ENCODE peak calls at places on chromosome 17, in ten cellular contexts. One of them, this sample, is unnamed.

GRCh38 chr17:73474370-73474988 is 162.7 kb upstream of the CDC42EP4 start:
- DNase-seq in PC-3: peak; percentile 64
- DNase-seq in neural progenitor cell: no peak
- DNase-seq in right lobe of liver: no peak
- DNase-seq in CD8-positive, alpha-beta memory T cell: no peak
- DNase-seq in OCI-LY7: no peak
- DNase-seq in suprapubic skin: no peak
- DNase-seq in kidney: peak; percentile 84
- DNase-seq in colonic mucosa: peak; percentile 84
- DNase-seq in prostate gland: peak; percentile 9
- DNase-seq in this sample: peak; percentile 25

GRCh38 chr17:3894927-3895343 is 2.1 kb upstream of the CAMKK1 start:
- DNase-seq in PC-3: peak; percentile 59
- DNase-seq in neural progenitor cell: no peak
- DNase-seq in right lobe of liver: no peak
- DNase-seq in CD8-positive, alpha-beta memory T cell: no peak
- DNase-seq in OCI-LY7: no peak
- DNase-seq in suprapubic skin: no peak
- DNase-seq in kidney: peak; percentile 74
- DNase-seq in colonic mucosa: peak; percentile 79
- DNase-seq in prostate gland: peak; percentile 55
- DNase-seq in this sample: peak; percentile 47

GRCh38 chr17:14061666-14062560 is 7.4 kb upstream of the COX10 start:
- DNase-seq in PC-3: peak; percentile 93
- DNase-seq in neural progenitor cell: no peak
- DNase-seq in right lobe of liver: no peak
- DNase-seq in CD8-positive, alpha-beta memory T cell: no peak
- DNase-seq in OCI-LY7: no peak
- DNase-seq in suprapubic skin: no peak
- DNase-seq in kidney: no peak
- DNase-seq in colonic mucosa: no peak
- DNase-seq in prostate gland: peak; percentile 23
- DNase-seq in this sample: no peak

GRCh38 chr17:47882247-47882646 is 13.8 kb upstream of the SP2 start:
- DNase-seq in PC-3: peak; percentile 16
- DNase-seq in neural progenitor cell: no peak
- DNase-seq in right lobe of liver: no peak
- DNase-seq in CD8-positive, alpha-beta memory T cell: no peak
- DNase-seq in OCI-LY7: no peak
- DNase-seq in suprapubic skin: no peak
- DNase-seq in kidney: no peak
- DNase-seq in colonic mucosa: peak; percentile 72
- DNase-seq in prostate gland: peak; percentile 54
- DNase-seq in this sample: no peak

GRCh38 chr17:61647044-61647443 is 56.0 kb upstream of the NACA2 start:
- DNase-seq in PC-3: peak; percentile 86
- DNase-seq in neural progenitor cell: no peak
- DNase-seq in right lobe of liver: no peak
- DNase-seq in CD8-positive, alpha-beta memory T cell: no peak
- DNase-seq in OCI-LY7: no peak
- DNase-seq in suprapubic skin: no peak
- DNase-seq in kidney: no peak
- DNase-seq in colonic mucosa: no peak
- DNase-seq in prostate gland: no peak
- DNase-seq in this sample: no peak

GRCh38 chr17:75918112-75918445 is 13.4 kb upstream of the MRPL38 start:
- DNase-seq in PC-3: no peak
- DNase-seq in neural progenitor cell: no peak
- DNase-seq in right lobe of liver: no peak
- DNase-seq in CD8-positive, alpha-beta memory T cell: no peak
- DNase-seq in OCI-LY7: no peak
- DNase-seq in suprapubic skin: no peak
- DNase-seq in kidney: no peak
- DNase-seq in colonic mucosa: no peak
- DNase-seq in prostate gland: no peak
- DNase-seq in this sample: no peak

GRCh38 chr17:72477529-72477928 is 356.7 kb downstream of the SOX9 start:
- DNase-seq in PC-3: peak; percentile 61
- DNase-seq in neural progenitor cell: no peak
- DNase-seq in right lobe of liver: no peak
- DNase-seq in CD8-positive, alpha-beta memory T cell: no peak
- DNase-seq in OCI-LY7: no peak
- DNase-seq in suprapubic skin: no peak
- DNase-seq in kidney: no peak
- DNase-seq in colonic mucosa: peak; percentile 78
- DNase-seq in prostate gland: peak; percentile 63
- DNase-seq in this sample: no peak

GRCh38 chr17:48213797-48214196 is 106.2 kb downstream of the SNX11 start:
- DNase-seq in PC-3: no peak
- DNase-seq in neural progenitor cell: no peak
- DNase-seq in right lobe of liver: no peak
- DNase-seq in CD8-positive, alpha-beta memory T cell: no peak
- DNase-seq in OCI-LY7: no peak
- DNase-seq in suprapubic skin: no peak
- DNase-seq in kidney: no peak
- DNase-seq in colonic mucosa: no peak
- DNase-seq in prostate gland: peak; percentile 22
- DNase-seq in this sample: no peak

GRCh38 chr17:65463242-65463641 is 98.2 kb downstream of the AXIN2 start:
- DNase-seq in PC-3: no peak
- DNase-seq in neural progenitor cell: no peak
- DNase-seq in right lobe of liver: no peak
- DNase-seq in CD8-positive, alpha-beta memory T cell: no peak
- DNase-seq in OCI-LY7: no peak
- DNase-seq in suprapubic skin: no peak
- DNase-seq in kidney: peak; percentile 78
- DNase-seq in colonic mucosa: no peak
- DNase-seq in prostate gland: peak; percentile 13
- DNase-seq in this sample: peak; percentile 58

GRCh38 chr17:73753751-73754496 is 109.7 kb upstream of the SDK2 start:
- DNase-seq in PC-3: no peak
- DNase-seq in neural progenitor cell: no peak
- DNase-seq in right lobe of liver: no peak
- DNase-seq in CD8-positive, alpha-beta memory T cell: no peak
- DNase-seq in OCI-LY7: no peak
- DNase-seq in suprapubic skin: no peak
- DNase-seq in kidney: peak; percentile 58
- DNase-seq in colonic mucosa: no peak
- DNase-seq in prostate gland: no peak
- DNase-seq in this sample: no peak

GRCh38 chr17:27290916-27291598 is 2.9 kb upstream of the WSB1 start:
- DNase-seq in PC-3: peak; percentile 9
- DNase-seq in neural progenitor cell: no peak
- DNase-seq in right lobe of liver: no peak
- DNase-seq in CD8-positive, alpha-beta memory T cell: no peak
- DNase-seq in OCI-LY7: no peak
- DNase-seq in suprapubic skin: no peak
- DNase-seq in kidney: no peak
- DNase-seq in colonic mucosa: no peak
- DNase-seq in prostate gland: peak; percentile 34
- DNase-seq in this sample: no peak

GRCh38 chr17:9432121-9432866 is 143.3 kb downstream of the STX8 start:
- DNase-seq in PC-3: no peak
- DNase-seq in neural progenitor cell: no peak
- DNase-seq in right lobe of liver: no peak
- DNase-seq in CD8-positive, alpha-beta memory T cell: no peak
- DNase-seq in OCI-LY7: no peak
- DNase-seq in suprapubic skin: no peak
- DNase-seq in kidney: no peak
- DNase-seq in colonic mucosa: no peak
- DNase-seq in prostate gland: peak; percentile 36
- DNase-seq in this sample: no peak

GRCh38 chr17:77741109-77741508 is 217.4 kb upstream of the TNRC6C start:
- DNase-seq in PC-3: peak; percentile 42
- DNase-seq in neural progenitor cell: no peak
- DNase-seq in right lobe of liver: peak; percentile 18
- DNase-seq in CD8-positive, alpha-beta memory T cell: peak; percentile 23
- DNase-seq in OCI-LY7: peak; percentile 37
- DNase-seq in suprapubic skin: peak; percentile 28
- DNase-seq in kidney: no peak
- DNase-seq in colonic mucosa: peak; percentile 33
- DNase-seq in prostate gland: no peak
- DNase-seq in this sample: no peak

GRCh38 chr17:29918016-29918415 is 12.0 kb downstream of the SSH2 start:
- DNase-seq in PC-3: no peak
- DNase-seq in neural progenitor cell: no peak
- DNase-seq in right lobe of liver: no peak
- DNase-seq in CD8-positive, alpha-beta memory T cell: no peak
- DNase-seq in OCI-LY7: no peak
- DNase-seq in suprapubic skin: no peak
- DNase-seq in kidney: no peak
- DNase-seq in colonic mucosa: no peak
- DNase-seq in prostate gland: no peak
- DNase-seq in this sample: no peak

GRCh38 chr17:76179496-76180467 is 38.7 kb upstream of the FOXJ1 start:
- DNase-seq in PC-3: peak; percentile 47
- DNase-seq in neural progenitor cell: no peak
- DNase-seq in right lobe of liver: no peak
- DNase-seq in CD8-positive, alpha-beta memory T cell: no peak
- DNase-seq in OCI-LY7: peak; percentile 89
- DNase-seq in suprapubic skin: no peak
- DNase-seq in kidney: no peak
- DNase-seq in colonic mucosa: no peak
- DNase-seq in prostate gland: no peak
- DNase-seq in this sample: no peak

GRCh38 chr17:28330671-28331070 is 4.6 kb downstream of the IFT20 start:
- DNase-seq in PC-3: no peak
- DNase-seq in neural progenitor cell: no peak
- DNase-seq in right lobe of liver: peak; percentile 34
- DNase-seq in CD8-positive, alpha-beta memory T cell: no peak
- DNase-seq in OCI-LY7: no peak
- DNase-seq in suprapubic skin: no peak
- DNase-seq in kidney: no peak
- DNase-seq in colonic mucosa: no peak
- DNase-seq in prostate gland: no peak
- DNase-seq in this sample: no peak
- H3K4me1 ChIP-seq in PC-3: peaks cover 32% of the 10 kb centered on the region
- H3K4me1 ChIP-seq in neural progenitor cell: no peaks in the 10 kb centered on the region
- H3K4me1 ChIP-seq in right lobe of liver: peaks cover 5% of the 10 kb centered on the region
- H3K4me1 ChIP-seq in CD8-positive, alpha-beta memory T cell: peaks cover 12% of the 10 kb centered on the region
- H3K4me1 ChIP-seq in OCI-LY7: peaks cover 8% of the 10 kb centered on the region
- H3K4me1 ChIP-seq in suprapubic skin: peaks cover 24% of the 10 kb centered on the region
- H3K4me1 ChIP-seq in kidney: peaks cover 7% of the 10 kb centered on the region
- H3K4me1 ChIP-seq in colonic mucosa: peaks cover 4% of the 10 kb centered on the region
- H3K4me1 ChIP-seq in prostate gland: peaks cover 12% of the 10 kb centered on the region
- H3K4me1 ChIP-seq in this sample: no peaks in the 10 kb centered on the region

DNA sequence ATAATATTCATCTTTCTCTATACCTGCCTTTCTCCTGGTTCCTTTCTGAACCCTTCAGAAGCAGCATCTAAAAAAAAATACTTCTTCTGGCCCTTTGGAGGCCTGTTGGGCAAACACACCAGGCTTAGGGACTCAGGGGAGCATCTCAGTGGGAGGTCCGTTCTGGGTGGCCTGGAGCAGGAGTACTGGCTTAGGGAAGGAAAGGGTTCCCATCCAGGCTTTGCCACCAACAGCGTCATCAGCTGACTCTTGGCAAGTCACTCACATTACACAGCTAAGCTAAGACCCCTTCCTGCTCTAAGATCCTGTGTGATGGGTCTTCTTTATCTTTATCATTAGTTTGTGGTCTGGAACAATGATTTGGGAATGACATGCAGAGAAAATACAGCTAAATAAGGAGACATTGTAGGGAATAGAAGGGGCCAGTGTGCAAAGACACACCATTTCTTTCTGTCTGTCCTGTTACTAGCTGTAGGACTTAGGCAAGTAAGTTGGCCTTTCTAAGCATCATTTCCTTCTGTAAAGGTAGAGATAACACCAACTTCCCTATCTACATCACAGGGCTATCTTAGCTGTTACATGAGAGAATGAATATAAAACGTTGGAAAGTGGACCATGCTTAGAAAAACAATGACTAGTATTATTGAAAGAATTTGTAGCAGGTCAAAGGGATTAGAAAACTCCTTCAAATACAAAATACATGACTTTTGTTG is 9.9 kb downstream of the PCTP start:
- DNase-seq in PC-3: no peak
- DNase-seq in neural progenitor cell: no peak
- DNase-seq in right lobe of liver: no peak
- DNase-seq in CD8-positive, alpha-beta memory T cell: no peak
- DNase-seq in OCI-LY7: no peak
- DNase-seq in suprapubic skin: no peak
- DNase-seq in kidney: no peak
- DNase-seq in colonic mucosa: no peak
- DNase-seq in prostate gland: no peak
- DNase-seq in this sample: no peak
- H3K4me1 ChIP-seq in PC-3: no peaks in the 10 kb centered on the region
- H3K4me1 ChIP-seq in neural progenitor cell: no peaks in the 10 kb centered on the region
- H3K4me1 ChIP-seq in right lobe of liver: peaks cover 27% of the 10 kb centered on the region
- H3K4me1 ChIP-seq in CD8-positive, alpha-beta memory T cell: no peaks in the 10 kb centered on the region
- H3K4me1 ChIP-seq in OCI-LY7: peaks cover 6% of the 10 kb centered on the region
- H3K4me1 ChIP-seq in suprapubic skin: peaks cover 18% of the 10 kb centered on the region
- H3K4me1 ChIP-seq in kidney: peaks cover 11% of the 10 kb centered on the region
- H3K4me1 ChIP-seq in colonic mucosa: no peaks in the 10 kb centered on the region
- H3K4me1 ChIP-seq in prostate gland: no peaks in the 10 kb centered on the region
- H3K4me1 ChIP-seq in this sample: no peaks in the 10 kb centered on the region

GRCh38 chr17:57602896-57603295 is 142.2 kb downstream of the CCDC182 start:
- DNase-seq in PC-3: no peak
- DNase-seq in neural progenitor cell: no peak
- DNase-seq in right lobe of liver: no peak
- DNase-seq in CD8-positive, alpha-beta memory T cell: no peak
- DNase-seq in OCI-LY7: no peak
- DNase-seq in suprapubic skin: no peak
- DNase-seq in kidney: no peak
- DNase-seq in colonic mucosa: no peak
- DNase-seq in prostate gland: no peak
- DNase-seq in this sample: no peak
- H3K4me1 ChIP-seq in PC-3: peaks cover 12% of the 10 kb centered on the region
- H3K4me1 ChIP-seq in neural progenitor cell: peaks cover 38% of the 10 kb centered on the region
- H3K4me1 ChIP-seq in right lobe of liver: no peaks in the 10 kb centered on the region
- H3K4me1 ChIP-seq in CD8-positive, alpha-beta memory T cell: peaks cover 100% of the 10 kb centered on the region
- H3K4me1 ChIP-seq in OCI-LY7: peaks cover 82% of the 10 kb centered on the region
- H3K4me1 ChIP-seq in suprapubic skin: peaks cover 30% of the 10 kb centered on the region
- H3K4me1 ChIP-seq in kidney: peaks cover 35% of the 10 kb centered on the region
- H3K4me1 ChIP-seq in colonic mucosa: peaks cover 29% of the 10 kb centered on the region
- H3K4me1 ChIP-seq in prostate gland: peaks cover 16% of the 10 kb centered on the region
- H3K4me1 ChIP-seq in this sample: peaks cover 4% of the 10 kb centered on the region

DNA sequence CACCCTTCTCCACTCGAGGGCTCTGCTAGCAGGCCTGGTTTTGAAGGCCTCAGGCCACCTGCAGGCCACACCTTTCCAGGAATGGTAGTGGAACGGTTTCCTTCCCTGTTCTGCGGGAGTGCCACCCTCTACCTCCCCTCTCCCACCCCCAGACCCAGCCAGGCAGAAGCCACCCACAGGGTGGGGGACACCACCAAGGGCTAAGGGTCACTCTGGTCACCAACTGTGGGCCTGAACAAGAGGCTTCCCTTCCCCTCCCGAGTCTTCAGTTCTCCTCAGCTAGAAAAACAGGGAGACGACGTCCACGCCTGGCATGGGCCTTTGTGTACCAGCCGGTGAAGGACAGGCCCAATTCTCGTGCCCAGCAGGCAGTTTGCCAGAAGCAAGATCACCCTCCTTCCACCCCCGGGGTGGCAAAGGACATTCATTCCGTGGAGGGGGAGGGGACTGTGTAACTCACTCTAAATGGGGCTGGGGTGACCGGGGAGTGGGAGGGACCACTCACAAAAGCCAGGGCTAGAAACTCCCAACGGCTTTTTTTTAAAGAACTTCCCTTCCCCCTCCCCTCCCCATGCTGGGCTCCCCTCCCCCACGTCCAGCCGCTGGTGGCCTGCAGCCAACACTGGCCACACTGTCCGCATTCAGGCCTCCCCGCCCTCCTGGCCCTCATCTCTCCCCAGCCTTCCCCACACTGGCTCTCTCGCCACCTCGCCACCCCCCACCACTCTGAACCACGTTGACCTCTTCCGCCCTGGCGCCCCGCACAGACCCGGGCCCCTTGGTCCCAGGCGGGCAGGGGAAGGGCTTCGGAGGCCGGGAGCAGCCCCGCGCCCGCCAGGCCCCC is 7.7 kb downstream of the CBX4 start:
- DNase-seq in PC-3: no peak
- DNase-seq in neural progenitor cell: peak; percentile 69
- DNase-seq in right lobe of liver: peak; percentile 94
- DNase-seq in CD8-positive, alpha-beta memory T cell: no peak
- DNase-seq in OCI-LY7: no peak
- DNase-seq in suprapubic skin: no peak
- DNase-seq in kidney: peak; percentile 93
- DNase-seq in colonic mucosa: peak; percentile 61
- DNase-seq in prostate gland: peak; percentile 73
- DNase-seq in this sample: no peak
- H3K4me1 ChIP-seq in PC-3: peaks cover 18% of the 10 kb centered on the region
- H3K4me1 ChIP-seq in neural progenitor cell: peaks cover 36% of the 10 kb centered on the region
- H3K4me1 ChIP-seq in right lobe of liver: peaks cover 37% of the 10 kb centered on the region
- H3K4me1 ChIP-seq in CD8-positive, alpha-beta memory T cell: peaks cover 27% of the 10 kb centered on the region
- H3K4me1 ChIP-seq in OCI-LY7: peaks cover 27% of the 10 kb centered on the region
- H3K4me1 ChIP-seq in suprapubic skin: peaks cover 49% of the 10 kb centered on the region
- H3K4me1 ChIP-seq in kidney: peaks cover 6% of the 10 kb centered on the region
- H3K4me1 ChIP-seq in colonic mucosa: peaks cover 18% of the 10 kb centered on the region
- H3K4me1 ChIP-seq in prostate gland: peaks cover 38% of the 10 kb centered on the region
- H3K4me1 ChIP-seq in this sample: no peaks in the 10 kb centered on the region